ENCODE peak calls at places on chromosomes 5 and 9, in five cellular contexts. X is epithelial cell of esophagus, B is amygdala, R is GM12892, Y is KBM-7. E is an unnamed sample.

GRCh38 chr5:34487202-34487879 is 168.8 kb upstream of the RAI14 start:
- DNase-seq in R (no peak), X (peak; percentile 95), Y (no peak), B (no peak), E (no peak)

GRCh38 chr5:33470544-33470943 is 29.8 kb downstream of the TARS1 start:
- DNase-seq in X (peak; percentile 54), B (no peak), R (no peak), Y (peak; percentile 40), E (no peak)

GRCh38 chr5:10702040-10702629 is 58.9 kb downstream of the DAP start:
- DNase-seq in X (peak; percentile 62), R (no peak), Y (no peak), B (no peak), E (no peak)

GRCh38 chr5:56358703-56359428 is 125.7 kb upstream of the ANKRD55 start:
- DNase-seq in X (peak; percentile 24), B (no peak), R (no peak), Y (no peak), E (no peak)

GRCh38 chr5:139155333-139155732 is 42.8 kb downstream of the SIL1 start:
- DNase-seq in B (no peak), Y (no peak), X (no peak), R (no peak), E (no peak)

GRCh38 chr9:33698267-33698666 is 97.1 kb upstream of the PRSS3 start:
- DNase-seq in X (no peak), Y (no peak), B (no peak), R (no peak), E (no peak)

GRCh38 chr9:113057193-113057592 is 669 bp upstream of the ZFP37 start:
- DNase-seq in R (no peak), X (no peak), Y (no peak), B (no peak), E (no peak)

GRCh38 chr5:36156124-36156601 is 4.3 kb downstream of the SKP2 start:
- DNase-seq in Y (no peak), R (no peak), X (peak; percentile 98), B (no peak), E (no peak)

GRCh38 chr5:62149894-62150293 is 156.1 kb upstream of the KIF2A start:
- DNase-seq in X (no peak), R (no peak), B (no peak), Y (peak; percentile 87), E (no peak)

GRCh38 chr5:79641414-79641813 is 29.2 kb downstream of the TENT2 start:
- DNase-seq in B (no peak), Y (no peak), X (no peak), R (no peak), E (no peak)

GRCh38 chr9:1296331-1296730 is 246.2 kb downstream of the DMRT2 start:
- DNase-seq in R (no peak), B (no peak), Y (no peak), X (peak; percentile 40), E (no peak)

GRCh38 chr5:119366537-119366874 is 10.7 kb downstream of the TNFAIP8 start:
- DNase-seq in B (no peak), Y (no peak), X (no peak), R (no peak), E (no peak)

GRCh38 chr9:2263665-2264064 is 248.5 kb downstream of the SMARCA2 start:
- DNase-seq in X (no peak), B (no peak), R (no peak), Y (peak; percentile 76), E (no peak)

GRCh38 chr5:146761809-146762208 is 116.7 kb downstream of the PPP2R2B start:
- DNase-seq in R (no peak), B (no peak), X (no peak), Y (no peak), E (no peak)

GRCh38 chr5:102792705-102793104 is 37.6 kb downstream of the PAM start:
- DNase-seq in Y (no peak), B (no peak), R (no peak), X (peak; percentile 35), E (no peak)

GRCh38 chr5:157772077-157772613 is 28.6 kb downstream of the LSM11 start:
- DNase-seq in R (no peak), B (no peak), X (no peak), Y (no peak), E (no peak)

GRCh38 chr9:137240321-137240840 is 706 bp upstream of the TUBB4B start:
- DNase-seq in R (peak; percentile 75), Y (no peak), B (no peak), X (peak; percentile 65), E (peak; percentile 93)

GRCh38 chr9:93126825-93127368 is 7.2 kb downstream of the NINJ1 start:
- DNase-seq in X (peak; percentile 25), B (no peak), R (no peak), Y (peak; percentile 28), E (peak; percentile 82)

GRCh38 chr9:134345737-134346136 is 19.5 kb downstream of the RXRA start:
- DNase-seq in R (no peak), B (no peak), X (no peak), Y (no peak), E (no peak)

GRCh38 chr5:98772415-98773213 is 849 bp upstream of the RGMB start:
- DNase-seq in R (peak; percentile 33), Y (no peak), B (no peak), X (peak; percentile 93), E (peak; percentile 87)

GRCh38 chr5:44402084-44402483 is 12.9 kb upstream of the FGF10 start:
- DNase-seq in X (no peak), Y (no peak), R (no peak), B (no peak), E (no peak)